ENCODE peak calls at places on chromosomes 7 and 10, in six cellular contexts. One of them, this sample, is unnamed.

GRCh38 chr7:54242776-54243175 is 299.4 kb upstream of the VSTM2A start:
- DNase-seq in ovary: no peak
- DNase-seq in stomach: no peak
- DNase-seq in GM12878: no peak
- DNase-seq in heart left ventricle: no peak
- DNase-seq in A549: no peak
- DNase-seq in this sample: no peak

GRCh38 chr10:126122856-126123255 is 226.5 kb downstream of the FANK1 start:
- DNase-seq in GM12878: no peak
- DNase-seq in ovary: no peak
- DNase-seq in stomach: no peak
- DNase-seq in A549: no peak
- DNase-seq in heart left ventricle: no peak
- DNase-seq in this sample: no peak

GRCh38 chr10:70198696-70199466 is 28.6 kb upstream of the SAR1A start:
- DNase-seq in heart left ventricle: no peak
- DNase-seq in A549: no peak
- DNase-seq in stomach: no peak
- DNase-seq in GM12878: no peak
- DNase-seq in ovary: no peak
- DNase-seq in this sample: no peak

GRCh38 chr7:107398161-107398560 is 71.7 kb upstream of the GPR22 start:
- DNase-seq in stomach: no peak
- DNase-seq in ovary: no peak
- DNase-seq in A549: no peak
- DNase-seq in GM12878: no peak
- DNase-seq in heart left ventricle: no peak
- DNase-seq in this sample: no peak

GRCh38 chr10:50511512-50512213 is 112.1 kb downstream of the SGMS1 start:
- DNase-seq in heart left ventricle: no peak
- DNase-seq in ovary: no peak
- DNase-seq in stomach: no peak
- DNase-seq in GM12878: peak
- DNase-seq in A549: no peak
- DNase-seq in this sample: peak

GRCh38 chr7:13898957-13899670 is 90.4 kb downstream of the ETV1 start:
- DNase-seq in GM12878: no peak
- DNase-seq in heart left ventricle: no peak
- DNase-seq in ovary: no peak
- DNase-seq in A549: no peak
- DNase-seq in stomach: no peak
- DNase-seq in this sample: no peak

GRCh38 chr7:103613655-103614642 is 167.9 kb upstream of the SLC26A5 start:
- DNase-seq in stomach: no peak
- DNase-seq in heart left ventricle: no peak
- DNase-seq in GM12878: no peak
- DNase-seq in A549: no peak
- DNase-seq in ovary: no peak
- DNase-seq in this sample: peak

GRCh38 chr10:132297521-132297920 is 10.2 kb downstream of the STK32C start:
- DNase-seq in stomach: no peak
- DNase-seq in A549: no peak
- DNase-seq in heart left ventricle: peak
- DNase-seq in GM12878: no peak
- DNase-seq in ovary: no peak
- DNase-seq in this sample: no peak

GRCh38 chr7:11319491-11320274 is 346.0 kb downstream of the PHF14 start:
- DNase-seq in A549: no peak
- DNase-seq in GM12878: no peak
- DNase-seq in stomach: no peak
- DNase-seq in ovary: no peak
- DNase-seq in heart left ventricle: no peak
- DNase-seq in this sample: no peak

GRCh38 chr7:155889636-155890508 is 77.6 kb upstream of the SHH start:
- DNase-seq in GM12878: no peak
- DNase-seq in A549: no peak
- DNase-seq in heart left ventricle: no peak
- DNase-seq in ovary: no peak
- DNase-seq in stomach: peak
- DNase-seq in this sample: no peak

GRCh38 chr10:24718031-24718855 is 5.4 kb downstream of the ARHGAP21 start:
- DNase-seq in GM12878: no peak
- DNase-seq in stomach: no peak
- DNase-seq in A549: peak
- DNase-seq in heart left ventricle: no peak
- DNase-seq in ovary: no peak
- DNase-seq in this sample: no peak

GRCh38 chr7:106068986-106069385 is 43.1 kb downstream of the SYPL1 start:
- DNase-seq in ovary: no peak
- DNase-seq in GM12878: no peak
- DNase-seq in stomach: no peak
- DNase-seq in heart left ventricle: no peak
- DNase-seq in A549: no peak
- DNase-seq in this sample: no peak

GRCh38 chr10:16944961-16945360 is 127.7 kb upstream of the RSU1 start:
- DNase-seq in A549: no peak
- DNase-seq in heart left ventricle: no peak
- DNase-seq in GM12878: no peak
- DNase-seq in ovary: no peak
- DNase-seq in stomach: no peak
- DNase-seq in this sample: no peak

GRCh38 chr7:22565315-22565811 is 65.4 kb upstream of the STEAP1B start:
- DNase-seq in GM12878: peak
- DNase-seq in ovary: no peak
- DNase-seq in heart left ventricle: peak
- DNase-seq in A549: no peak
- DNase-seq in stomach: no peak
- DNase-seq in this sample: no peak

GRCh38 chr10:29163746-29164145 is 125.1 kb upstream of the LYZL1 start:
- DNase-seq in ovary: no peak
- DNase-seq in stomach: no peak
- DNase-seq in GM12878: no peak
- DNase-seq in heart left ventricle: peak
- DNase-seq in A549: peak
- DNase-seq in this sample: no peak

GRCh38 chr10:28954211-28954610 is 276.9 kb downstream of the BAMBI start:
- DNase-seq in heart left ventricle: no peak
- DNase-seq in stomach: no peak
- DNase-seq in GM12878: no peak
- DNase-seq in ovary: no peak
- DNase-seq in A549: no peak
- DNase-seq in this sample: no peak

GRCh38 chr10:43262043-43262901 is 4.6 kb downstream of the RASGEF1A start:
- DNase-seq in ovary: peak
- DNase-seq in stomach: no peak
- DNase-seq in A549: no peak
- DNase-seq in heart left ventricle: no peak
- DNase-seq in GM12878: no peak
- DNase-seq in this sample: no peak

GRCh38 chr7:157464111-157464970 is 127.5 kb downstream of the DNAJB6 start:
- DNase-seq in stomach: peak
- DNase-seq in A549: no peak
- DNase-seq in ovary: no peak
- DNase-seq in heart left ventricle: no peak
- DNase-seq in GM12878: no peak
- DNase-seq in this sample: no peak

GRCh38 chr10:91316486-91316885 is 93.7 kb upstream of the HECTD2 start:
- DNase-seq in A549: no peak
- DNase-seq in ovary: no peak
- DNase-seq in stomach: no peak
- DNase-seq in heart left ventricle: no peak
- DNase-seq in GM12878: no peak
- DNase-seq in this sample: no peak

GRCh38 chr7:51046482-51046881 is 263.8 kb upstream of the GRB10 start:
- DNase-seq in GM12878: no peak
- DNase-seq in heart left ventricle: no peak
- DNase-seq in stomach: no peak
- DNase-seq in A549: no peak
- DNase-seq in ovary: no peak
- DNase-seq in this sample: no peak

GRCh38 chr7:128170461-128170860 is 70.6 kb upstream of the LEP start:
- DNase-seq in ovary: no peak
- DNase-seq in A549: no peak
- DNase-seq in GM12878: no peak
- DNase-seq in stomach: no peak
- DNase-seq in heart left ventricle: no peak
- DNase-seq in this sample: no peak

GRCh38 chr10:114068054-114068707 is 24.5 kb downstream of the ADRB1 start:
- DNase-seq in A549: no peak
- DNase-seq in GM12878: no peak
- DNase-seq in stomach: no peak
- DNase-seq in ovary: no peak
- DNase-seq in heart left ventricle: peak
- DNase-seq in this sample: no peak

GRCh38 chr10:116104210-116104932 is 168.6 kb downstream of the GFRA1 start:
- DNase-seq in heart left ventricle: no peak
- DNase-seq in A549: no peak
- DNase-seq in GM12878: no peak
- DNase-seq in ovary: no peak
- DNase-seq in stomach: no peak
- DNase-seq in this sample: no peak

GRCh38 chr7:37076668-37077067 is 352.4 kb upstream of the AOAH start:
- DNase-seq in GM12878: no peak
- DNase-seq in heart left ventricle: no peak
- DNase-seq in ovary: no peak
- DNase-seq in stomach: no peak
- DNase-seq in A549: no peak
- DNase-seq in this sample: peak
- TF ChIP-seq POLR2A in GM12878: no peak
- TF ChIP-seq POLR2A in heart left ventricle: no peak
- TF ChIP-seq POLR2A in ovary: no peak
- TF ChIP-seq POLR2A in stomach: no peak
- TF ChIP-seq POLR2A in A549: no peak
- TF ChIP-seq POLR2A in this sample: no peak

DNA sequence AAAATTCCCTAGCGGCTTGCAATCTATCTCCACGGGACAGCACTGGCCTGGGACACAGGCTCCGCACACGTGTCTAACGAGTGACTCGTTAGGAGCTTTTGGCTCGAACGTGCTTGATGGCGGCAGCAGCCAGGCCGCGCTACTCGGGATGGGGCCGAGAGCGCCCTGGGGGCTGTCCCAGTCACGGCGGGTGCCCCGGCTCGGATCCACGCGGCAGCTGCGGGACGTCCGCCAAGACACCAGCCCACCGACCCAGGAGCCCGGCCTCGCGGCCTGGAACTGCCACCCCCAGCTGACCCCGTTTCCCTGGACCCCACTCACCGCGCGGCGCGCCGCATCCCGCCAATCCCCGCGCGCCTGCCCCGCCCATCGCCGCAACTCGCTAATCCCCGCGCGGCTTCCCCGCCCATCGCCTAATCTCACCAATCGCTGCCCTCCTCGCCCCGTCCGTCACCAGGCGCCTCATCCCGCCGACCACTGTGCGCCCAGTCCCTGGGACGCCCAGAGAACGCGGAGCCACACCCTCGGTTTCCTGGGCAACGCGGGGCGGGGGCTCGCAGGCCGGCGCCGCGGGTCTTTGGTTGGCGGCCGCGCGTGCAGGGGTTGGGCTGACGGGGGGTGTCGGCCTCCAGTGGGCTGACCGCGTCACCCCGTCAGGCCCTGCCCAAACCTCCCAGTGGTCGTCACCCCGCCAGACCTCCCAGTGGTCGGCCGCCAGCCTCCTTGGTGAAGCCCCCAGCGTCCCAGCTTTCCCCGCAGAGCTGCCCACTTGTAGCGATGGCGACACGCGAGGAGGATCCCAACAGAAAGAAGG is at the start of gene POLD2:
- DNase-seq in ovary: peak
- DNase-seq in heart left ventricle: peak
- DNase-seq in A549: peak
- DNase-seq in GM12878: peak
- DNase-seq in stomach: peak
- DNase-seq in this sample: peak
- TF ChIP-seq POLR2A in ovary: peak
- TF ChIP-seq POLR2A in heart left ventricle: no peak
- TF ChIP-seq POLR2A in A549: peak
- TF ChIP-seq POLR2A in GM12878: peak
- TF ChIP-seq POLR2A in stomach: no peak
- TF ChIP-seq POLR2A in this sample: peak

GRCh38 chr10:119217937-119218579 is 10.7 kb downstream of the GRK5 start:
- DNase-seq in A549: no peak
- DNase-seq in GM12878: no peak
- DNase-seq in ovary: peak
- DNase-seq in stomach: no peak
- DNase-seq in heart left ventricle: no peak
- DNase-seq in this sample: no peak
- TF ChIP-seq POLR2A in A549: no peak
- TF ChIP-seq POLR2A in GM12878: no peak
- TF ChIP-seq POLR2A in ovary: no peak
- TF ChIP-seq POLR2A in stomach: no peak
- TF ChIP-seq POLR2A in heart left ventricle: no peak
- TF ChIP-seq POLR2A in this sample: no peak

DNA sequence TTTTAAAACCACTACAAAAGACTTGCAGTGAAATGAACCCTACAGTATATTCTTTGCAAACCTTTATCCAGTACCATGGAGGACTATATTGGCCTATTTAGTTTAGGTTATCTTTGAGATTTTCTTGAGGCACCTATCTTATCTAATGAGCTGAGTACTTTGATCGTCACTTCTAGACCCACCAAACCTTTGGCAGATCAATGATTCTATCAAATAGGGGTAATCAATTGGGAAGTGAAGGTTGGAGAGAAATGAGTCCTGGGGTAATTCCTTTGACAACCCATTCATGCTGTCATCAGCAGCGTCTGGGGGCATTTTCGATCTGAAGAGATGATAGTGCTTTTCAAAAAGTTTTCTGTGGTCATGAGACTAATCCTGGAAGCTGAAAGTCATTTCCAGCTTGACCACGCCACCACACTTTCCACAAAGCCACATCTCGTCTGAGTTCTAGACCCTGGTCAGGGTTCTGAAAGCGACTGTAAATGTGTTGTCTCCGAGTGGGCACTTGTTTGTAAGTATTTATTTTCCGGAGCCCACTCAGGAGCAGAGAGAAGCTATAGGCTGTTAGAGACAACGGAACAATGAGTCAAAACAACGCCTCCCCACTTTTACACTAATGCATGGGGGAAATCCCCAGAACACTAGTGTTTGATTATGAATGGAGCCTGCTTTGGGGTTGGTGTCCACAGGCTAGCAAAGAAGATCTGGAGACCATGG is 4.8 kb downstream of the EGR2 start:
- DNase-seq in A549: no peak
- DNase-seq in ovary: no peak
- DNase-seq in GM12878: peak
- DNase-seq in stomach: no peak
- DNase-seq in heart left ventricle: no peak
- DNase-seq in this sample: no peak
- TF ChIP-seq POLR2A in A549: no peak
- TF ChIP-seq POLR2A in ovary: no peak
- TF ChIP-seq POLR2A in GM12878: peak
- TF ChIP-seq POLR2A in stomach: no peak
- TF ChIP-seq POLR2A in heart left ventricle: no peak
- TF ChIP-seq POLR2A in this sample: no peak

This sample was measured in erythroblast.